ENCODE peak calls at places on chromosomes 13 and 19, in five cellular contexts. One of them, this sample, is unnamed.

GRCh38 chr13:84417426-84417825 is 535.2 kb upstream of the SLITRK1 start:
- DNase-seq in WERI-Rb-1: no peak
- DNase-seq in lower lobe of right lung: no peak
- DNase-seq in NB4: no peak
- DNase-seq in uterus: no peak
- DNase-seq in this sample: no peak

GRCh38 chr19:23409392-23410048 is 14.2 kb upstream of the ZNF91 start:
- DNase-seq in uterus: no peak
- DNase-seq in NB4: no peak
- DNase-seq in lower lobe of right lung: no peak
- DNase-seq in WERI-Rb-1: no peak
- DNase-seq in this sample: no peak

GRCh38 chr13:50352720-50353491 is 337.7 kb downstream of the KCNRG start:
- DNase-seq in WERI-Rb-1: no peak
- DNase-seq in lower lobe of right lung: no peak
- DNase-seq in NB4: no peak
- DNase-seq in uterus: no peak
- DNase-seq in this sample: no peak

GRCh38 chr13:29903524-29903923 is 53.1 kb upstream of the UBL3 start:
- DNase-seq in WERI-Rb-1: no peak
- DNase-seq in lower lobe of right lung: no peak
- DNase-seq in NB4: no peak
- DNase-seq in uterus: no peak
- DNase-seq in this sample: no peak

GRCh38 chr13:59677966-59678814 is 485.5 kb downstream of the DIAPH3 start:
- DNase-seq in NB4: peak; percentile 56
- DNase-seq in WERI-Rb-1: no peak
- DNase-seq in uterus: no peak
- DNase-seq in lower lobe of right lung: no peak
- DNase-seq in this sample: peak; percentile 38

GRCh38 chr13:31204592-31204991 is 4.8 kb downstream of the B3GLCT start:
- DNase-seq in uterus: no peak
- DNase-seq in NB4: peak; percentile 45
- DNase-seq in WERI-Rb-1: peak; percentile 7
- DNase-seq in lower lobe of right lung: no peak
- DNase-seq in this sample: no peak

GRCh38 chr13:58963321-58963720 is 1200.4 kb downstream of the DIAPH3 start:
- DNase-seq in lower lobe of right lung: no peak
- DNase-seq in WERI-Rb-1: no peak
- DNase-seq in NB4: no peak
- DNase-seq in uterus: no peak
- DNase-seq in this sample: no peak

GRCh38 chr19:18496167-18496979 is 25.5 kb downstream of the ELL start:
- DNase-seq in WERI-Rb-1: no peak
- DNase-seq in lower lobe of right lung: peak; percentile 78
- DNase-seq in NB4: peak; percentile 89
- DNase-seq in uterus: no peak
- DNase-seq in this sample: no peak

GRCh38 chr13:80529734-80530133 is 188.8 kb upstream of the SPRY2 start:
- DNase-seq in lower lobe of right lung: no peak
- DNase-seq in NB4: no peak
- DNase-seq in WERI-Rb-1: no peak
- DNase-seq in uterus: no peak
- DNase-seq in this sample: no peak

GRCh38 chr19:54310543-54310942 is 2.4 kb downstream of the LILRA5 start:
- DNase-seq in WERI-Rb-1: no peak
- DNase-seq in uterus: no peak
- DNase-seq in NB4: no peak
- DNase-seq in lower lobe of right lung: no peak
- DNase-seq in this sample: no peak

GRCh38 chr19:56066152-56067023 is 54.7 kb downstream of the ZNF787 start:
- DNase-seq in WERI-Rb-1: peak; percentile 80
- DNase-seq in lower lobe of right lung: peak; percentile 77
- DNase-seq in NB4: peak; percentile 44
- DNase-seq in uterus: peak; percentile 63
- DNase-seq in this sample: no peak

GRCh38 chr19:50695251-50696064 is 24.1 kb downstream of the SHANK1 start:
- DNase-seq in WERI-Rb-1: peak; percentile 84
- DNase-seq in lower lobe of right lung: no peak
- DNase-seq in NB4: peak; percentile 43
- DNase-seq in uterus: no peak
- DNase-seq in this sample: no peak

GRCh38 chr19:44747739-44748425 is 626 bp upstream of the BCL3 start:
- DNase-seq in WERI-Rb-1: no peak
- DNase-seq in lower lobe of right lung: peak; percentile 82
- DNase-seq in uterus: peak; percentile 64
- DNase-seq in NB4: peak; percentile 45
- DNase-seq in this sample: no peak

GRCh38 chr13:51118809-51119431 is 7.8 kb upstream of the C13orf42 start:
- DNase-seq in NB4: no peak
- DNase-seq in uterus: no peak
- DNase-seq in lower lobe of right lung: no peak
- DNase-seq in WERI-Rb-1: no peak
- DNase-seq in this sample: no peak

GRCh38 chr13:44667950-44668349 is 91.8 kb upstream of the TSC22D1 start:
- DNase-seq in uterus: no peak
- DNase-seq in WERI-Rb-1: no peak
- DNase-seq in NB4: no peak
- DNase-seq in lower lobe of right lung: no peak
- DNase-seq in this sample: peak; percentile 76

GRCh38 chr19:4267101-4267900 is 11.8 kb upstream of the SHD start:
- DNase-seq in WERI-Rb-1: peak; percentile 69
- DNase-seq in uterus: peak; percentile 49
- DNase-seq in NB4: peak; percentile 79
- DNase-seq in lower lobe of right lung: peak; percentile 70
- DNase-seq in this sample: no peak

GRCh38 chr13:112689498-112690241 is at the start of gene ATP11A:
- DNase-seq in uterus: peak; percentile 94
- DNase-seq in WERI-Rb-1: peak; percentile 98
- DNase-seq in NB4: peak; percentile 94
- DNase-seq in lower lobe of right lung: peak; percentile 96
- DNase-seq in this sample: peak; percentile 64

GRCh38 chr13:77513719-77514335 is 21.7 kb upstream of the SCEL start:
- DNase-seq in lower lobe of right lung: no peak
- DNase-seq in WERI-Rb-1: no peak
- DNase-seq in NB4: peak; percentile 22
- DNase-seq in uterus: no peak
- DNase-seq in this sample: no peak
- H3K4me3 ChIP-seq in lower lobe of right lung: no peak overlapping the region
- H3K4me3 ChIP-seq in WERI-Rb-1: no peak overlapping the region
- H3K4me3 ChIP-seq in NB4: no peak overlapping the region
- H3K4me3 ChIP-seq in uterus: no peak overlapping the region
- H3K4me3 ChIP-seq in this sample: no peak overlapping the region

GRCh38 chr19:39154626-39155100 is 29.1 kb downstream of the PAK4 start:
- DNase-seq in NB4: no peak
- DNase-seq in lower lobe of right lung: peak; percentile 84
- DNase-seq in WERI-Rb-1: peak; percentile 34
- DNase-seq in uterus: no peak
- DNase-seq in this sample: no peak
- TF ChIP-seq CTCF in NB4: no peak
- TF ChIP-seq CTCF in lower lobe of right lung: peak; percentile 21
- TF ChIP-seq CTCF in WERI-Rb-1: no peak
- TF ChIP-seq CTCF in uterus: no peak
- TF ChIP-seq CTCF in this sample: no peak

DNA sequence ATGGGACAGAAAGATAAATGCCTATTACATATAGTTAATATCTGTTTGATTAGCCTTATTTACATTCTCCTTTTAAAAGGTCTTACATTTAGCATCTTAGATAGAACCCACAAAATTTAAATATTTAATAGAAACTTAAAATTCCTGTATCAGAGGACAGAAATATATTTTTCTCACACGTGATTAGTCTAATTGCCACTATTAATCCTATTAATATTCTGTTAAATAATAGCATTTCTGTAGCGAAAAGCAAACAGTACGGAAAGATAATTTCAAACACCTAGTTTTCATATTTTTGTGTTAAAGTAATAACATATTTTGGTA is 380 bp upstream of the ZNF30 start:
- DNase-seq in WERI-Rb-1: no peak
- DNase-seq in lower lobe of right lung: no peak
- DNase-seq in NB4: no peak
- DNase-seq in uterus: no peak
- DNase-seq in this sample: no peak
- H3K4me3 ChIP-seq in WERI-Rb-1: peak overlapping the region; percentile 86
- H3K4me3 ChIP-seq in lower lobe of right lung: peak overlapping the region; percentile 85
- H3K4me3 ChIP-seq in NB4: peak overlapping the region; percentile 11
- H3K4me3 ChIP-seq in uterus: peak overlapping the region; percentile 64
- H3K4me3 ChIP-seq in this sample: no peak overlapping the region

DNA sequence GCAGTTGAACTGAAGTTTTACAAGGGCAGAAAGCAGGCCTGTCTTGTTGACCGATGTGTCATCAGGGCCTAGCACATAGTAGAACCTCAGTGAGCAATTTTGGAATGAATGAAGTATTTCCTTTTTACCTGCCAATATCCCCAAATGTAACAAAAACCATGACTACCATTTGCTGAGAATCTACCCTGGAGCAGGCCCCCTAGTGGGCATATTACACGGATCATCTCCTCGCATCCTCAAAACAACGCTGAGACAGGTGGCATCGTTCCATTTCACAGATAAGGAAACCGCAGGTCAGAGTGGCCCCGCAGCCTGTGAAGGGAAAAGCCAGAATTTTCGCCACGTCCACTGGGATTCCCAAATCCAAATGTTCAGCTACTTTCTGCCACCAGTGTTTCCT is 77.9 kb downstream of the CACNA1A start:
- DNase-seq in WERI-Rb-1: no peak
- DNase-seq in NB4: peak; percentile 22
- DNase-seq in uterus: no peak
- DNase-seq in lower lobe of right lung: no peak
- DNase-seq in this sample: no peak
- TF ChIP-seq CTCF in WERI-Rb-1: peak; percentile 56
- TF ChIP-seq CTCF in NB4: peak; percentile 69
- TF ChIP-seq CTCF in uterus: no peak
- TF ChIP-seq CTCF in lower lobe of right lung: peak; percentile 33
- TF ChIP-seq CTCF in this sample: peak; percentile 76

GRCh38 chr13:70162141-70162540 is 53.9 kb upstream of the KLHL1 start:
- DNase-seq in uterus: no peak
- DNase-seq in lower lobe of right lung: no peak
- DNase-seq in WERI-Rb-1: no peak
- DNase-seq in NB4: no peak
- DNase-seq in this sample: no peak
- H3K4me3 ChIP-seq in uterus: no peak overlapping the region
- H3K4me3 ChIP-seq in lower lobe of right lung: no peak overlapping the region
- H3K4me3 ChIP-seq in WERI-Rb-1: no peak overlapping the region
- H3K4me3 ChIP-seq in NB4: no peak overlapping the region
- H3K4me3 ChIP-seq in this sample: no peak overlapping the region

GRCh38 chr19:3253270-3253669 is 28.8 kb downstream of the CELF5 start:
- DNase-seq in WERI-Rb-1: no peak
- DNase-seq in NB4: peak; percentile 38
- DNase-seq in lower lobe of right lung: no peak
- DNase-seq in uterus: no peak
- DNase-seq in this sample: no peak
- TF ChIP-seq CTCF in WERI-Rb-1: peak; percentile 65
- TF ChIP-seq CTCF in NB4: no peak
- TF ChIP-seq CTCF in lower lobe of right lung: no peak
- TF ChIP-seq CTCF in uterus: no peak
- TF ChIP-seq CTCF in this sample: no peak

GRCh38 chr13:77740097-77740496 is 42.6 kb downstream of the SLAIN1 start:
- DNase-seq in NB4: no peak
- DNase-seq in lower lobe of right lung: no peak
- DNase-seq in uterus: no peak
- DNase-seq in WERI-Rb-1: no peak
- DNase-seq in this sample: no peak

GRCh38 chr13:77740931-77741586 is 43.6 kb downstream of the SLAIN1 start:
- DNase-seq in uterus: no peak
- DNase-seq in NB4: no peak
- DNase-seq in WERI-Rb-1: no peak
- DNase-seq in lower lobe of right lung: no peak
- DNase-seq in this sample: no peak

GRCh38 chr13:77737583-77738200 is 40.2 kb downstream of the SLAIN1 start:
- DNase-seq in uterus: no peak
- DNase-seq in lower lobe of right lung: no peak
- DNase-seq in WERI-Rb-1: no peak
- DNase-seq in NB4: no peak
- DNase-seq in this sample: no peak

GRCh38 chr13:77745784-77746183 is 48.3 kb downstream of the SLAIN1 start:
- DNase-seq in NB4: no peak
- DNase-seq in WERI-Rb-1: no peak
- DNase-seq in uterus: no peak
- DNase-seq in lower lobe of right lung: no peak
- DNase-seq in this sample: no peak

GRCh38 chr13:77741587-77741972 is 44.1 kb downstream of the SLAIN1 start:
- DNase-seq in WERI-Rb-1: no peak
- DNase-seq in uterus: no peak
- DNase-seq in lower lobe of right lung: no peak
- DNase-seq in NB4: no peak
- DNase-seq in this sample: no peak
- H3K4me3 ChIP-seq in WERI-Rb-1: no peak overlapping the region
- H3K4me3 ChIP-seq in uterus: no peak overlapping the region
- H3K4me3 ChIP-seq in lower lobe of right lung: no peak overlapping the region
- H3K4me3 ChIP-seq in NB4: no peak overlapping the region
- H3K4me3 ChIP-seq in this sample: no peak overlapping the region

GRCh38 chr13:21297914-21298831 is 121.7 kb downstream of the MRPL57 start:
- DNase-seq in WERI-Rb-1: peak; percentile 93
- DNase-seq in uterus: peak; percentile 84
- DNase-seq in NB4: peak; percentile 95
- DNase-seq in lower lobe of right lung: peak; percentile 91
- DNase-seq in this sample: peak; percentile 45
- TF ChIP-seq CTCF in WERI-Rb-1: peak; percentile 95
- TF ChIP-seq CTCF in uterus: peak; percentile 98
- TF ChIP-seq CTCF in NB4: peak; percentile 68
- TF ChIP-seq CTCF in lower lobe of right lung: peak; percentile 93
- TF ChIP-seq CTCF in this sample: peak; percentile 90

This sample was measured in AG09309.